ENCODE peak calls at places on chromosomes 12 and 14, in nine cellular contexts. R is left lung; E is stimulated activated CD8-positive, alpha-beta memory T cell treated with anti-CD3 and anti-CD28 coated beads, Interleukin-7, amount 100 ng/mL, for 48 hours; U is activated CD8-positive, alpha-beta T cell treated with anti-CD3 and anti-CD28 coated beads for 36 hours; Z is AG08396; H is astrocyte; N is endothelial cell; O is HCT116; B is RWPE2. A is an unnamed sample.
A peak's percentile ranks its signal among the peaks of the same experiment; 100 is the strongest.

GRCh38 chr12:45284096-45284901 is 68.4 kb downstream of the ANO6 start:
- DNase-seq in R (no peak), E (no peak), U (no peak), Z (peak; percentile 36), H (peak; percentile 94), N (no peak), O (no peak), B (no peak), A (peak; percentile 95)

GRCh38 chr14:33362934-33363333 is 424.3 kb downstream of the NPAS3 start:
- DNase-seq in R (no peak), E (no peak), U (no peak), Z (no peak), H (no peak), N (no peak), O (no peak), B (no peak), A (no peak)

GRCh38 chr14:33781267-33781666 is 169.6 kb downstream of the EGLN3 start:
- DNase-seq in R (no peak), E (no peak), U (no peak), Z (no peak), H (no peak), N (no peak), O (no peak), B (no peak), A (peak; percentile 29)

GRCh38 chr14:49950275-49951250 is 57.7 kb downstream of the ARF6 start:
- DNase-seq in R (peak; percentile 75), E (no peak), U (no peak), Z (no peak), H (no peak), N (no peak), O (peak; percentile 66), B (peak; percentile 98), A (no peak)

GRCh38 chr14:93741556-93742210 is 46.6 kb downstream of the PRIMA1 start:
- DNase-seq in R (no peak), E (no peak), U (no peak), Z (no peak), H (no peak), N (no peak), O (no peak), B (no peak), A (no peak)

GRCh38 chr14:78978896-78979295 is 808.7 kb downstream of the NRXN3 start:
- DNase-seq in R (no peak), E (no peak), U (no peak), Z (no peak), H (no peak), N (no peak), O (no peak), B (no peak), A (no peak)

GRCh38 chr12:89461649-89462612 is 62.7 kb downstream of the GALNT4 start:
- DNase-seq in R (no peak), E (no peak), U (no peak), Z (peak; percentile 36), H (peak; percentile 51), N (no peak), O (peak; percentile 57), B (no peak), A (peak; percentile 84)

GRCh38 chr14:101194356-101195308 is 291.1 kb upstream of the RTL1 start:
- DNase-seq in R (peak; percentile 20), E (no peak), U (no peak), Z (no peak), H (no peak), N (no peak), O (no peak), B (peak; percentile 59), A (no peak)

GRCh38 chr12:90618606-90619005 is 336.4 kb downstream of the CCER1 start:
- DNase-seq in R (no peak), E (no peak), U (no peak), Z (no peak), H (no peak), N (no peak), O (no peak), B (no peak), A (peak; percentile 12)

GRCh38 chr12:57491393-57492280 is 3.8 kb downstream of the MARS1 start:
- DNase-seq in R (no peak), E (no peak), U (no peak), Z (no peak), H (no peak), N (no peak), O (no peak), B (no peak), A (no peak)

GRCh38 chr12:109020136-109020535 is 732 bp downstream of the SVOP start:
- DNase-seq in R (no peak), E (no peak), U (no peak), Z (no peak), H (no peak), N (no peak), O (no peak), B (no peak), A (no peak)

GRCh38 chr14:90281261-90281660 is 24.9 kb downstream of the PSMC1 start:
- DNase-seq in R (no peak), E (no peak), U (no peak), Z (peak; percentile 82), H (peak; percentile 84), N (no peak), O (no peak), B (no peak), A (peak; percentile 73)

GRCh38 chr12:110317921-110318320 is 36.9 kb downstream of the ATP2A2 start:
- DNase-seq in R (no peak), E (no peak), U (no peak), Z (no peak), H (peak; percentile 82), N (no peak), O (no peak), B (no peak), A (peak; percentile 86)

GRCh38 chr12:50799908-50800307 is 36.0 kb downstream of the ATF1 start:
- DNase-seq in R (no peak), E (no peak), U (no peak), Z (no peak), H (no peak), N (no peak), O (no peak), B (no peak), A (no peak)

GRCh38 chr12:24073170-24073810 is 123.8 kb upstream of the SOX5 start:
- DNase-seq in R (no peak), E (no peak), U (no peak), Z (no peak), H (no peak), N (no peak), O (no peak), B (no peak), A (no peak)

GRCh38 chr14:60656755-60657608 is 7.7 kb upstream of the SIX1 start:
- DNase-seq in R (peak; percentile 43), E (no peak), U (no peak), Z (peak; percentile 81), H (peak; percentile 49), N (peak; percentile 64), O (no peak), B (peak; percentile 72), A (peak; percentile 84)

GRCh38 chr14:36655963-36656768 is 5.5 kb upstream of the PAX9 start:
- DNase-seq in R (no peak), E (no peak), U (peak; percentile 55), Z (no peak), H (no peak), N (peak; percentile 75), O (peak; percentile 54), B (peak; percentile 71), A (no peak)

GRCh38 chr12:64723630-64724029 is 35.6 kb downstream of the GNS start:
- DNase-seq in R (no peak), E (no peak), U (no peak), Z (no peak), H (no peak), N (no peak), O (no peak), B (no peak), A (no peak)

GRCh38 chr12:49232940-49233841 is 31.7 kb upstream of the TUBA1C start:
- DNase-seq in R (peak; percentile 49), E (no peak), U (no peak), Z (peak; percentile 37), H (peak; percentile 62), N (peak; percentile 57), O (no peak), B (no peak), A (peak; percentile 49)

GRCh38 chr14:38197001-38197760 is 10.5 kb upstream of the SSTR1 start:
- DNase-seq in R (no peak), E (no peak), U (no peak), Z (no peak), H (no peak), N (no peak), O (no peak), B (no peak), A (peak; percentile 10)

GRCh38 chr14:23252006-23252405 is 14.3 kb downstream of the RNF212B start:
- DNase-seq in R (no peak), E (no peak), U (no peak), Z (no peak), H (no peak), N (no peak), O (no peak), B (no peak), A (no peak)

GRCh38 chr12:128861226-128862016 is 8.1 kb downstream of the GLT1D1 start:
- DNase-seq in R (no peak), E (no peak), U (no peak), Z (no peak), H (no peak), N (no peak), O (no peak), B (no peak), A (no peak)

GRCh38 chr12:105418232-105418631 is 87.7 kb downstream of the C12orf75 start:
- DNase-seq in R (no peak), E (no peak), U (no peak), Z (peak; percentile 83), H (peak; percentile 95), N (no peak), O (no peak), B (peak; percentile 82), A (peak; percentile 80)

GRCh38 chr12:12661086-12661485 is 34.9 kb downstream of the GPR19 start:
- DNase-seq in R (no peak), E (no peak), U (no peak), Z (peak; percentile 63), H (peak; percentile 82), N (no peak), O (no peak), B (no peak), A (peak; percentile 86)

GRCh38 chr12:20778969-20779368 is 31.5 kb upstream of the SLCO1B3 start:
- DNase-seq in R (no peak), E (no peak), U (no peak), Z (no peak), H (no peak), N (no peak), O (no peak), B (no peak), A (no peak)

GRCh38 chr12:109670647-109671046 is 43.0 kb upstream of the FAM222A start:
- DNase-seq in R (no peak), E (no peak), U (no peak), Z (no peak), H (no peak), N (no peak), O (no peak), B (no peak), A (no peak)

GRCh38 chr14:92690171-92691011 is 58.0 kb downstream of the LGMN start:
- DNase-seq in R (no peak), E (no peak), U (peak; percentile 28), Z (peak; percentile 57), H (peak; percentile 39), N (peak; percentile 47), O (peak; percentile 59), B (peak; percentile 76), A (peak; percentile 67)

GRCh38 chr14:92922883-92923743 is at the start of gene CHGA:
- DNase-seq in R (peak; percentile 51), E (no peak), U (peak; percentile 56), Z (peak; percentile 73), H (peak; percentile 8), N (peak; percentile 88), O (no peak), B (peak; percentile 76), A (peak; percentile 37)

GRCh38 chr14:92437729-92438280 is 75.8 kb upstream of the RIN3 start:
- DNase-seq in R (no peak), E (no peak), U (no peak), Z (no peak), H (no peak), N (no peak), O (no peak), B (no peak), A (no peak)

GRCh38 chr14:67623114-67623513 is 3.4 kb downstream of the ARG2 start:
- DNase-seq in R (no peak), E (no peak), U (no peak), Z (no peak), H (peak; percentile 42), N (no peak), O (no peak), B (no peak), A (peak; percentile 63)

GRCh38 chr14:97602438-97603117 is 805.4 kb downstream of the VRK1 start:
- DNase-seq in R (no peak), E (no peak), U (peak; percentile 76), Z (no peak), H (no peak), N (peak; percentile 26), O (no peak), B (no peak), A (no peak)